ENCODE peak calls at places on chromosomes 5 and 9, in nine cellular contexts. U is HuH-7; N is dermis microvascular lymphatic vessel endothelial cell; R is left ventricle myocardium inferior; Z is activated T-cell treated with anti-CD3 and anti-CD28 coated beads, Interleukin-2, amount 50 U/mL, for 72 hours; C is osteocyte; M is MCF 10A; L is T-helper 9 cell; I is fibroblast of mammary gland. V is an unnamed sample.

GRCh38 chr5:531101-531748 is 7.0 kb upstream of the SLC9A3 start:
- DNase-seq in U (no peak), Z (no peak), I (no peak), N (no peak), R (no peak), M (no peak), L (no peak), C (no peak), V (no peak)

GRCh38 chr5:158813275-158813674 is 286.4 kb downstream of the EBF1 start:
- DNase-seq in C (no peak), L (no peak), R (no peak), M (no peak), Z (no peak), U (no peak), I (no peak), N (no peak), V (no peak)

GRCh38 chr9:34490360-34490759 is 31.8 kb downstream of the DNAI1 start:
- DNase-seq in C (no peak), Z (no peak), L (no peak), R (no peak), I (no peak), M (no peak), N (no peak), U (no peak), V (no peak)

GRCh38 chr9:77946969-77947368 is 84.6 kb downstream of the GNAQ start:
- DNase-seq in C (no peak), L (no peak), R (no peak), Z (no peak), U (no peak), M (no peak), I (no peak), N (no peak), V (no peak)

GRCh38 chr9:117138257-117138656 is 276.6 kb downstream of the ASTN2 start:
- DNase-seq in M (no peak), Z (no peak), R (no peak), L (no peak), N (no peak), I (no peak), C (no peak), U (no peak), V (no peak)

GRCh38 chr9:112836394-112836793 is 54.3 kb downstream of the SLC46A2 start:
- DNase-seq in I (no peak), U (no peak), N (peak), L (no peak), R (no peak), C (no peak), M (no peak), Z (no peak), V (no peak)

GRCh38 chr5:124297826-124298225 is 448.6 kb downstream of the ZNF608 start:
- DNase-seq in L (no peak), I (no peak), Z (no peak), M (no peak), N (no peak), R (no peak), U (no peak), C (no peak), V (no peak)

GRCh38 chr9:129069128-129069824 is 11.6 kb upstream of the DOLPP1 start:
- DNase-seq in U (no peak), C (no peak), M (no peak), Z (peak), L (peak), I (no peak), N (no peak), R (peak), V (no peak)

GRCh38 chr5:139644001-139644456 is 4.1 kb upstream of the CXXC5 start:
- DNase-seq in L (no peak), C (no peak), Z (no peak), U (peak), M (no peak), R (peak), N (no peak), I (no peak), V (no peak)

GRCh38 chr5:149878371-149878770 is 66.2 kb downstream of the PDE6A start:
- DNase-seq in U (peak), I (peak), M (peak), C (no peak), Z (no peak), N (peak), R (no peak), L (no peak), V (no peak)

GRCh38 chr9:11159318-11159862 is 546.6 kb upstream of the PTPRD start:
- DNase-seq in L (no peak), R (no peak), M (peak), Z (no peak), U (no peak), N (no peak), C (no peak), I (peak), V (no peak)

GRCh38 chr9:90915693-90916092 is 114.1 kb downstream of the SYK start:
- DNase-seq in M (peak), U (peak), Z (peak), I (peak), R (no peak), C (no peak), L (no peak), N (no peak), V (no peak)

GRCh38 chr9:120411862-120412424 is 168.0 kb downstream of the CDK5RAP2 start:
- DNase-seq in C (no peak), U (no peak), L (no peak), M (no peak), Z (no peak), R (no peak), I (no peak), N (no peak), V (no peak)

GRCh38 chr9:13845460-13845859 is 468.5 kb downstream of the NFIB start:
- DNase-seq in N (no peak), I (peak), L (no peak), M (peak), U (no peak), Z (no peak), R (no peak), C (no peak), V (peak)

GRCh38 chr9:119951090-119951489 is 581.9 kb upstream of the BRINP1 start:
- DNase-seq in I (peak), M (no peak), Z (no peak), R (no peak), U (no peak), N (no peak), L (no peak), C (no peak), V (peak)

GRCh38 chr9:107118873-107119272 is 164.2 kb upstream of the RAD23B start:
- DNase-seq in I (no peak), U (no peak), N (no peak), R (no peak), Z (no peak), L (no peak), C (no peak), M (no peak), V (no peak)

GRCh38 chr5:142364251-142365145 is 39.7 kb upstream of the SPRY4 start:
- DNase-seq in Z (no peak), L (no peak), N (no peak), R (peak), U (no peak), M (peak), C (no peak), I (no peak), V (no peak)

GRCh38 chr9:133604856-133605255 is 4.3 kb downstream of the FAM163B start:
- DNase-seq in C (no peak), R (no peak), I (no peak), N (no peak), Z (no peak), U (no peak), L (no peak), M (no peak), V (no peak)

GRCh38 chr9:68851657-68852056 is 146.6 kb downstream of the PIP5K1B start:
- DNase-seq in L (no peak), Z (no peak), N (no peak), M (peak), U (no peak), I (peak), R (no peak), C (no peak), V (no peak)

GRCh38 chr5:180670586-180671359 is 21.4 kb upstream of the FLT4 start:
- DNase-seq in I (peak), N (peak), M (peak), Z (peak), R (peak), U (no peak), C (peak), L (no peak), V (peak)

V was measured in HFFc6.